ENCODE peak calls at places on chromosome 19, in eight cellular contexts. J, R, T, O, M, F, L and P are unnamed samples.
A peak's percentile ranks its signal among the peaks of the same experiment; 100 is the strongest.

GRCh38 chr19:44753932-44754742 is 5.6 kb downstream of the BCL3 start:
- DNase-seq in M (peak; percentile 39), T (peak; percentile 93), J (peak; percentile 84), L (peak; percentile 94), F (peak; percentile 74), O (no peak), R (peak; percentile 96), P (peak; percentile 32)

GRCh38 chr19:28727133-28727834 is 485.7 kb downstream of the UQCRFS1 start:
- DNase-seq in F (no peak), L (peak; percentile 93), M (no peak), J (no peak), O (no peak), R (peak; percentile 34), T (no peak), P (peak; percentile 15)

GRCh38 chr19:913080-913748 is at the start of gene R3HDM4:
- DNase-seq in J (peak; percentile 74), T (peak; percentile 52), M (peak; percentile 73), R (peak; percentile 81), L (peak; percentile 70), F (no peak), O (no peak), P (peak; percentile 91)

GRCh38 chr19:17727843-17728242 is 8.6 kb downstream of the MAP1S start:
- DNase-seq in M (no peak), T (no peak), F (no peak), J (no peak), R (no peak), O (no peak), L (no peak), P (no peak)

GRCh38 chr19:8208710-8209110 is 460 bp upstream of the CERS4 start:
- DNase-seq in L (no peak), F (no peak), T (peak; percentile 17), O (no peak), M (no peak), J (no peak), R (no peak), P (peak; percentile 68)

GRCh38 chr19:4149518-4150288 is 3.7 kb upstream of the CREB3L3 start:
- DNase-seq in M (no peak), F (no peak), L (no peak), R (peak; percentile 37), T (no peak), J (no peak), O (no peak), P (no peak)

GRCh38 chr19:13117176-13117771 is 734 bp upstream of the TRMT1 start:
- DNase-seq in O (no peak), F (no peak), R (no peak), L (no peak), T (no peak), J (no peak), M (no peak), P (peak; percentile 64)

GRCh38 chr19:32708457-32708856 is 11.1 kb upstream of the TDRD12 start:
- DNase-seq in L (no peak), M (no peak), T (no peak), O (no peak), J (no peak), F (no peak), R (no peak), P (no peak)

GRCh38 chr19:8731428-8732169 is 10.2 kb downstream of the OR2Z1 start:
- DNase-seq in O (no peak), T (no peak), J (no peak), M (no peak), R (no peak), L (no peak), F (no peak), P (no peak)